ENCODE peak calls at places on chromosomes 5 and 9, in ten cellular contexts. G, Q, W, Y, D, U, H, J, A and Z are unnamed samples.

GRCh38 chr9:14423816-14424261 is 109.9 kb upstream of the NFIB start:
- DNase-seq in G (no peak), Q (no peak), W (no peak), Y (no peak), D (no peak), U (no peak), H (no peak), J (no peak), A (no peak), Z (no peak)

GRCh38 chr9:5509573-5509972 is 758 bp upstream of the PDCD1LG2 start:
- DNase-seq in G (no peak), Q (no peak), W (no peak), Y (no peak), D (no peak), U (no peak), H (no peak), J (no peak), A (no peak), Z (no peak)

GRCh38 chr9:122228906-122229837 is at the start of gene LHX6:
- DNase-seq in G (no peak), Q (no peak), W (no peak), Y (no peak), D (no peak), U (no peak), H (no peak), J (no peak), A (no peak), Z (peak; percentile 70)

GRCh38 chr5:96219580-96220281 is 213.3 kb downstream of the PCSK1 start:
- DNase-seq in G (no peak), Q (no peak), W (no peak), Y (no peak), D (no peak), U (no peak), H (no peak), J (no peak), A (no peak), Z (no peak)

GRCh38 chr5:141412853-141413539 is at the start of gene PCDHGA10:
- DNase-seq in G (no peak), Q (no peak), W (peak; percentile 29), Y (no peak), D (peak; percentile 59), U (no peak), H (peak; percentile 70), J (peak; percentile 61), A (peak; percentile 15), Z (no peak)

GRCh38 chr5:218457-219289 is 553 bp downstream of the SDHA start:
- DNase-seq in G (peak; percentile 76), Q (peak; percentile 36), W (no peak), Y (no peak), D (peak; percentile 54), U (no peak), H (peak; percentile 45), J (peak; percentile 9), A (peak; percentile 24), Z (peak; percentile 77)

GRCh38 chr5:35857004-35857345 is 284 bp downstream of the IL7R start:
- DNase-seq in G (no peak), Q (no peak), W (no peak), Y (no peak), D (no peak), U (no peak), H (no peak), J (no peak), A (no peak), Z (no peak)

GRCh38 chr9:107492381-107492780 is 2.8 kb upstream of the KLF4 start:
- DNase-seq in G (no peak), Q (no peak), W (no peak), Y (no peak), D (no peak), U (no peak), H (no peak), J (no peak), A (no peak), Z (no peak)

GRCh38 chr5:170339780-170340167 is 42.2 kb upstream of the LCP2 start:
- DNase-seq in G (no peak), Q (no peak), W (no peak), Y (no peak), D (no peak), U (no peak), H (no peak), J (no peak), A (no peak), Z (no peak)

GRCh38 chr5:142025637-142026036 is 12.8 kb upstream of the GNPDA1 start:
- DNase-seq in G (no peak), Q (no peak), W (no peak), Y (no peak), D (no peak), U (no peak), H (no peak), J (no peak), A (no peak), Z (no peak)

GRCh38 chr9:133113163-133113927 is 7.7 kb downstream of the RALGDS start:
- DNase-seq in G (peak; percentile 88), Q (peak; percentile 78), W (no peak), Y (no peak), D (peak; percentile 63), U (peak; percentile 78), H (no peak), J (no peak), A (no peak), Z (peak; percentile 86)

GRCh38 chr9:133109931-133110650 is 10.9 kb downstream of the RALGDS start:
- DNase-seq in G (peak; percentile 28), Q (no peak), W (no peak), Y (no peak), D (no peak), U (peak; percentile 48), H (no peak), J (no peak), A (no peak), Z (peak; percentile 16)

GRCh38 chr9:133112361-133113026 is 8.5 kb downstream of the RALGDS start:
- DNase-seq in G (peak; percentile 90), Q (peak; percentile 59), W (peak; percentile 54), Y (peak; percentile 65), D (peak; percentile 77), U (peak; percentile 83), H (no peak), J (peak; percentile 22), A (no peak), Z (peak; percentile 59)

GRCh38 chr9:133113928-133114351 is 7.1 kb downstream of the RALGDS start:
- DNase-seq in G (peak; percentile 76), Q (peak; percentile 49), W (no peak), Y (no peak), D (peak; percentile 70), U (peak; percentile 72), H (no peak), J (no peak), A (no peak), Z (peak; percentile 25)

GRCh38 chr9:133111461-133112360 is 9.3 kb downstream of the RALGDS start:
- DNase-seq in G (peak; percentile 63), Q (no peak), W (no peak), Y (no peak), D (no peak), U (peak; percentile 70), H (no peak), J (no peak), A (no peak), Z (peak; percentile 48)
- H3K27ac ChIP-seq in G (no peak overlapping the region), Q (peak overlapping the region; percentile 96), W (peak overlapping the region; percentile 47), Y (peak overlapping the region; percentile 98), D (peak overlapping the region; percentile 93), U (no peak overlapping the region), H (no peak overlapping the region), J (peak overlapping the region; percentile 36), A (no peak overlapping the region), Z (no peak overlapping the region)

DNA sequence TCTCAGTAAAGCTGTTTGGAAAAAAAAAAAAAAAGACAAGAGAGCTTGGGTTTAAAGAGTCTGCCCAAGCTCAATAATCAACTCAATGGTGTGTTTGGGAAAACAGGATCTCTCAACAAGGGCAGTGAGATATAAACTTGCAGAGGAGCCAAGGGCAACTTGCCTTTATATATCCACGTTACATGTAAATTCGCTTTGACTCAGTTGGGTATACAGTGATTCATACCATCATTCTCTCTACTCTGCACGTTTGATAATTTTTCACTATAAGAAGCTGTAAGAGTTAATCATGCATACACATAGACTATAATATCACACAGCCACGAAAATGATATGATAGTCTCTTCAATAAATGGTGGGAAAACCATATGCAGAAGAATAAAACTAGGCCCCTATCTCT is 24.9 kb downstream of the ADAM19 start:
- DNase-seq in G (no peak), Q (no peak), W (no peak), Y (no peak), D (no peak), U (no peak), H (no peak), J (no peak), A (no peak), Z (no peak)
- H3K4me1 ChIP-seq in G (peaks cover 36% of the 10 kb centered on the region), Q (peaks cover 43% of the 10 kb centered on the region), W (peaks cover 57% of the 10 kb centered on the region), Y (no peaks in the 10 kb centered on the region), D (peaks cover 37% of the 10 kb centered on the region), U (no peaks in the 10 kb centered on the region), H (peaks cover 37% of the 10 kb centered on the region), J (peaks cover 100% of the 10 kb centered on the region), A (peaks cover 27% of the 10 kb centered on the region), Z (peaks cover 35% of the 10 kb centered on the region)

GRCh38 chr5:53730938-53731337 is 170.5 kb downstream of the NDUFS4 start:
- DNase-seq in G (no peak), Q (peak; percentile 9), W (no peak), Y (no peak), D (no peak), U (no peak), H (peak; percentile 28), J (no peak), A (no peak), Z (no peak)
- H3K27ac ChIP-seq in G (no peak overlapping the region), Q (no peak overlapping the region), W (no peak overlapping the region), Y (no peak overlapping the region), D (no peak overlapping the region), U (no peak overlapping the region), H (no peak overlapping the region), J (no peak overlapping the region), A (no peak overlapping the region), Z (no peak overlapping the region)

GRCh38 chr9:134690946-134691694 is 49.5 kb downstream of the COL5A1 start:
- DNase-seq in G (peak; percentile 57), Q (peak; percentile 52), W (no peak), Y (no peak), D (no peak), U (peak; percentile 64), H (no peak), J (no peak), A (no peak), Z (peak; percentile 29)
- H3K4me1 ChIP-seq in G (no peaks in the 10 kb centered on the region), Q (peaks cover 15% of the 10 kb centered on the region), W (no peaks in the 10 kb centered on the region), Y (no peaks in the 10 kb centered on the region), D (peaks cover 5% of the 10 kb centered on the region), U (no peaks in the 10 kb centered on the region), H (no peaks in the 10 kb centered on the region), J (no peaks in the 10 kb centered on the region), A (no peaks in the 10 kb centered on the region), Z (no peaks in the 10 kb centered on the region)

GRCh38 chr5:131302506-131302905 is 38.7 kb downstream of the CDC42SE2 start:
- DNase-seq in G (no peak), Q (no peak), W (no peak), Y (no peak), D (no peak), U (no peak), H (no peak), J (no peak), A (no peak), Z (no peak)
- H3K27ac ChIP-seq in G (no peak overlapping the region), Q (no peak overlapping the region), W (no peak overlapping the region), Y (no peak overlapping the region), D (no peak overlapping the region), U (no peak overlapping the region), H (no peak overlapping the region), J (no peak overlapping the region), A (no peak overlapping the region), Z (no peak overlapping the region)